ENCODE peak calls at places on chromosomes 16 and 17, in nine cellular contexts. Z is RKO; A is Calu3; I is GM04504; J is dorsolateral prefrontal cortex; Q is T-helper 2 cell; V is stimulated activated CD4-positive, alpha-beta T cell treated with anti-CD3 and anti-CD28 coated beads, Interleukin-12 subunit alpha, Interleukin-12 subunit beta, amount 100 ng/mL, for 4 hours; M is T-helper 17 cell; L is colonic mucosa. B is an unnamed sample.

GRCh38 chr16:9072806-9073341 is 18.6 kb upstream of the HAPSTR1 start:
- DNase-seq in Z (no peak), A (no peak), I (no peak), J (no peak), Q (no peak), V (peak), M (no peak), L (no peak), B (peak)

GRCh38 chr17:81256616-81257015 is 17.5 kb downstream of the NDUFAF8 start:
- DNase-seq in Z (peak), A (no peak), I (no peak), J (no peak), Q (no peak), V (no peak), M (no peak), L (no peak), B (no peak)

GRCh38 chr16:85136213-85136704 is 24.0 kb upstream of the CIBAR2 start:
- DNase-seq in Z (no peak), A (no peak), I (no peak), J (no peak), Q (no peak), V (no peak), M (no peak), L (no peak), B (no peak)

GRCh38 chr17:75010683-75011406 is 1.6 kb upstream of the MRPL58 start:
- DNase-seq in Z (peak), A (peak), I (no peak), J (peak), Q (no peak), V (no peak), M (no peak), L (peak), B (no peak)

GRCh38 chr17:81641825-81642489 is 5.0 kb downstream of the TSPAN10 start:
- DNase-seq in Z (peak), A (no peak), I (peak), J (no peak), Q (no peak), V (no peak), M (no peak), L (no peak), B (no peak)

GRCh38 chr17:5437721-5438317 is 1.1 kb downstream of the C1QBP start:
- DNase-seq in Z (peak), A (no peak), I (no peak), J (no peak), Q (no peak), V (no peak), M (no peak), L (no peak), B (no peak)

GRCh38 chr17:56597495-56597990 is 4.0 kb downstream of the NOG start:
- DNase-seq in Z (no peak), A (peak), I (no peak), J (no peak), Q (no peak), V (no peak), M (no peak), L (no peak), B (no peak)

GRCh38 chr17:32523017-32523680 is 36.4 kb downstream of the CDK5R1 start:
- DNase-seq in Z (no peak), A (no peak), I (no peak), J (no peak), Q (no peak), V (no peak), M (no peak), L (no peak), B (no peak)

GRCh38 chr17:76586741-76587487 is 1.3 kb upstream of the ST6GALNAC2 start:
- DNase-seq in Z (no peak), A (no peak), I (no peak), J (no peak), Q (no peak), V (no peak), M (no peak), L (no peak), B (no peak)

GRCh38 chr16:89102777-89103073 is 9.1 kb downstream of the ACSF3 start:
- DNase-seq in Z (no peak), A (no peak), I (no peak), J (no peak), Q (no peak), V (no peak), M (no peak), L (peak), B (no peak)

GRCh38 chr16:88582912-88583575 is 12.8 kb downstream of the ZC3H18 start:
- DNase-seq in Z (no peak), A (no peak), I (no peak), J (no peak), Q (no peak), V (no peak), M (no peak), L (no peak), B (no peak)

GRCh38 chr16:67833035-67833417 is 9.1 kb upstream of the THAP11 start:
- DNase-seq in Z (peak), A (no peak), I (no peak), J (no peak), Q (no peak), V (no peak), M (no peak), L (peak), B (no peak)

GRCh38 chr16:8905168-8905762 is 23.1 kb downstream of the LITAFD start:
- DNase-seq in Z (peak), A (peak), I (no peak), J (no peak), Q (no peak), V (no peak), M (no peak), L (no peak), B (no peak)

GRCh38 chr17:7440823-7441174 is 1.5 kb downstream of the FGF11 start:
- DNase-seq in Z (peak), A (no peak), I (no peak), J (no peak), Q (no peak), V (no peak), M (no peak), L (no peak), B (no peak)

GRCh38 chr16:67431077-67431804 is at the start of gene HSD11B2:
- DNase-seq in Z (peak), A (peak), I (no peak), J (peak), Q (no peak), V (peak), M (no peak), L (peak), B (no peak)

GRCh38 chr17:5516060-5516792 is 29.9 kb downstream of the MIS12 start:
- DNase-seq in Z (peak), A (no peak), I (peak), J (no peak), Q (no peak), V (no peak), M (no peak), L (no peak), B (peak)

GRCh38 chr16:84091460-84091859 is 25.3 kb downstream of the MBTPS1 start:
- DNase-seq in Z (no peak), A (no peak), I (no peak), J (peak), Q (no peak), V (no peak), M (no peak), L (no peak), B (no peak)

GRCh38 chr17:231966-232807 is 50.7 kb upstream of the DOC2B start:
- DNase-seq in Z (no peak), A (no peak), I (no peak), J (peak), Q (no peak), V (no peak), M (no peak), L (peak), B (no peak)

GRCh38 chr17:75604034-75604695 is 16.6 kb downstream of the MYO15B start:
- DNase-seq in Z (no peak), A (no peak), I (no peak), J (no peak), Q (no peak), V (no peak), M (no peak), L (peak), B (no peak)

GRCh38 chr16:17369441-17369951 is 101.3 kb downstream of the XYLT1 start:
- DNase-seq in Z (no peak), A (no peak), I (no peak), J (peak), Q (peak), V (peak), M (peak), L (peak), B (no peak)

GRCh38 chr17:69358688-69359596 is 32.0 kb upstream of the ABCA5 start:
- DNase-seq in Z (no peak), A (peak), I (no peak), J (no peak), Q (no peak), V (no peak), M (no peak), L (no peak), B (no peak)

GRCh38 chr16:24853830-24854229 is 8.1 kb downstream of the SLC5A11 start:
- DNase-seq in Z (no peak), A (peak), I (no peak), J (peak), Q (no peak), V (no peak), M (no peak), L (no peak), B (peak)

GRCh38 chr16:50946606-50947005 is 204.5 kb downstream of the SALL1 start:
- DNase-seq in Z (no peak), A (no peak), I (no peak), J (no peak), Q (no peak), V (no peak), M (no peak), L (no peak), B (no peak)

GRCh38 chr16:67641779-67642708 is 2.9 kb upstream of the CARMIL2 start:
- DNase-seq in Z (peak), A (no peak), I (no peak), J (peak), Q (no peak), V (no peak), M (no peak), L (no peak), B (peak)

GRCh38 chr17:16255481-16255901 is 38.5 kb downstream of the PIGL start:
- DNase-seq in Z (no peak), A (no peak), I (no peak), J (no peak), Q (no peak), V (no peak), M (no peak), L (peak), B (peak)

GRCh38 chr16:88103011-88103410 is 151.8 kb downstream of the BANP start:
- DNase-seq in Z (no peak), A (no peak), I (no peak), J (no peak), Q (no peak), V (no peak), M (no peak), L (no peak), B (no peak)

GRCh38 chr16:4935231-4935855 is 1.6 kb downstream of the PPL start:
- DNase-seq in Z (no peak), A (peak), I (peak), J (no peak), Q (no peak), V (no peak), M (no peak), L (peak), B (no peak)

GRCh38 chr16:11407047-11407982 is 62.1 kb downstream of the RMI2 start:
- DNase-seq in Z (peak), A (peak), I (peak), J (no peak), Q (no peak), V (peak), M (peak), L (peak), B (peak)

GRCh38 chr16:70573451-70574121 is 50.0 kb downstream of the SF3B3 start:
- DNase-seq in Z (no peak), A (no peak), I (peak), J (no peak), Q (no peak), V (no peak), M (no peak), L (no peak), B (peak)

GRCh38 chr16:1960665-1961630 is 1.6 kb downstream of the NDUFB10 start:
- DNase-seq in Z (peak), A (no peak), I (no peak), J (no peak), Q (no peak), V (peak), M (no peak), L (no peak), B (no peak)

GRCh38 chr17:49595328-49595727 is 19.7 kb downstream of the NXPH3 start:
- DNase-seq in Z (no peak), A (no peak), I (no peak), J (no peak), Q (no peak), V (no peak), M (no peak), L (no peak), B (no peak)

GRCh38 chr17:77893144-77894044 is 65.1 kb upstream of the TNRC6C start:
- DNase-seq in Z (no peak), A (no peak), I (no peak), J (no peak), Q (no peak), V (no peak), M (no peak), L (no peak), B (no peak)

GRCh38 chr16:1548727-1549126 is 15.3 kb downstream of the TMEM204 start:
- DNase-seq in Z (no peak), A (no peak), I (no peak), J (no peak), Q (no peak), V (no peak), M (no peak), L (no peak), B (no peak)

GRCh38 chr16:89918453-89919347 is at the start of gene MC1R:
- DNase-seq in Z (no peak), A (peak), I (no peak), J (no peak), Q (no peak), V (no peak), M (no peak), L (no peak), B (no peak)

GRCh38 chr16:12379318-12379717 is 402.8 kb downstream of the SNX29 start:
- DNase-seq in Z (no peak), A (no peak), I (no peak), J (no peak), Q (no peak), V (no peak), M (no peak), L (no peak), B (no peak)

GRCh38 chr17:6526362-6527152 is 29.8 kb downstream of the PITPNM3 start:
- DNase-seq in Z (peak), A (no peak), I (no peak), J (no peak), Q (no peak), V (no peak), M (no peak), L (no peak), B (no peak)

B was measured in astrocyte of the cerebellum.